ENCODE peak calls at places on chromosome 1, in four cellular contexts. One of them, this sample, is unnamed.

GRCh38 chr1:32111040-32111628 is 3.3 kb downstream of the KPNA6 start:
- DNase-seq in activated CD4-positive, alpha-beta T cell treated with anti-CD3 and anti-CD28 coated beads, Interleukin-2, amount 50 U/mL, for 4 hours: no peak
- DNase-seq in AG04450: no peak
- DNase-seq in foreskin fibroblast: no peak
- DNase-seq in this sample: no peak

GRCh38 chr1:235984041-235984820 is 80.7 kb downstream of the NID1 start:
- DNase-seq in activated CD4-positive, alpha-beta T cell treated with anti-CD3 and anti-CD28 coated beads, Interleukin-2, amount 50 U/mL, for 4 hours: no peak
- DNase-seq in foreskin fibroblast: peak
- DNase-seq in AG04450: peak
- DNase-seq in this sample: peak

GRCh38 chr1:82485591-82486369 is 685.0 kb downstream of the ADGRL2 start:
- DNase-seq in foreskin fibroblast: peak
- DNase-seq in AG04450: no peak
- DNase-seq in activated CD4-positive, alpha-beta T cell treated with anti-CD3 and anti-CD28 coated beads, Interleukin-2, amount 50 U/mL, for 4 hours: no peak
- DNase-seq in this sample: peak

GRCh38 chr1:12059226-12059625 is 3.9 kb upstream of the TNFRSF8 start:
- DNase-seq in foreskin fibroblast: no peak
- DNase-seq in AG04450: no peak
- DNase-seq in activated CD4-positive, alpha-beta T cell treated with anti-CD3 and anti-CD28 coated beads, Interleukin-2, amount 50 U/mL, for 4 hours: no peak
- DNase-seq in this sample: no peak

GRCh38 chr1:53502641-53503432 is 43.6 kb downstream of the DMRTB1 start:
- DNase-seq in AG04450: no peak
- DNase-seq in foreskin fibroblast: no peak
- DNase-seq in activated CD4-positive, alpha-beta T cell treated with anti-CD3 and anti-CD28 coated beads, Interleukin-2, amount 50 U/mL, for 4 hours: no peak
- DNase-seq in this sample: no peak

GRCh38 chr1:154608522-154609294 is 722 bp upstream of the ADAR start:
- DNase-seq in AG04450: no peak
- DNase-seq in activated CD4-positive, alpha-beta T cell treated with anti-CD3 and anti-CD28 coated beads, Interleukin-2, amount 50 U/mL, for 4 hours: no peak
- DNase-seq in foreskin fibroblast: peak
- DNase-seq in this sample: peak

GRCh38 chr1:16986596-16987361 is 6.4 kb upstream of the MFAP2 start:
- DNase-seq in foreskin fibroblast: no peak
- DNase-seq in AG04450: no peak
- DNase-seq in activated CD4-positive, alpha-beta T cell treated with anti-CD3 and anti-CD28 coated beads, Interleukin-2, amount 50 U/mL, for 4 hours: no peak
- DNase-seq in this sample: no peak

GRCh38 chr1:151145158-151146071 is 1.0 kb downstream of the SEMA6C start:
- DNase-seq in AG04450: no peak
- DNase-seq in foreskin fibroblast: no peak
- DNase-seq in activated CD4-positive, alpha-beta T cell treated with anti-CD3 and anti-CD28 coated beads, Interleukin-2, amount 50 U/mL, for 4 hours: no peak
- DNase-seq in this sample: no peak

GRCh38 chr1:145953861-145954260 is 4.0 kb downstream of the LIX1L start:
- DNase-seq in AG04450: no peak
- DNase-seq in activated CD4-positive, alpha-beta T cell treated with anti-CD3 and anti-CD28 coated beads, Interleukin-2, amount 50 U/mL, for 4 hours: no peak
- DNase-seq in foreskin fibroblast: no peak
- DNase-seq in this sample: no peak

GRCh38 chr1:165403835-165404482 is 41.0 kb downstream of the RXRG start:
- DNase-seq in activated CD4-positive, alpha-beta T cell treated with anti-CD3 and anti-CD28 coated beads, Interleukin-2, amount 50 U/mL, for 4 hours: no peak
- DNase-seq in foreskin fibroblast: no peak
- DNase-seq in AG04450: no peak
- DNase-seq in this sample: no peak

GRCh38 chr1:27563407-27564263 is 40.3 kb downstream of the AHDC1 start:
- DNase-seq in activated CD4-positive, alpha-beta T cell treated with anti-CD3 and anti-CD28 coated beads, Interleukin-2, amount 50 U/mL, for 4 hours: no peak
- DNase-seq in AG04450: no peak
- DNase-seq in foreskin fibroblast: no peak
- DNase-seq in this sample: no peak

GRCh38 chr1:3066250-3066711 is 2.7 kb upstream of the PRDM16 start:
- DNase-seq in foreskin fibroblast: no peak
- DNase-seq in activated CD4-positive, alpha-beta T cell treated with anti-CD3 and anti-CD28 coated beads, Interleukin-2, amount 50 U/mL, for 4 hours: no peak
- DNase-seq in AG04450: no peak
- DNase-seq in this sample: no peak

GRCh38 chr1:50179639-50180038 is 70.9 kb downstream of the ELAVL4 start:
- DNase-seq in AG04450: no peak
- DNase-seq in activated CD4-positive, alpha-beta T cell treated with anti-CD3 and anti-CD28 coated beads, Interleukin-2, amount 50 U/mL, for 4 hours: no peak
- DNase-seq in foreskin fibroblast: no peak
- DNase-seq in this sample: no peak

GRCh38 chr1:51627672-51628071 is 10.8 kb downstream of the OSBPL9 start:
- DNase-seq in foreskin fibroblast: peak
- DNase-seq in activated CD4-positive, alpha-beta T cell treated with anti-CD3 and anti-CD28 coated beads, Interleukin-2, amount 50 U/mL, for 4 hours: no peak
- DNase-seq in AG04450: no peak
- DNase-seq in this sample: no peak

GRCh38 chr1:84277343-84278059 is 24.0 kb upstream of the SAMD13 start:
- DNase-seq in AG04450: no peak
- DNase-seq in foreskin fibroblast: no peak
- DNase-seq in activated CD4-positive, alpha-beta T cell treated with anti-CD3 and anti-CD28 coated beads, Interleukin-2, amount 50 U/mL, for 4 hours: no peak
- DNase-seq in this sample: no peak

GRCh38 chr1:214290399-214291037 is 9.6 kb downstream of the SMYD2 start:
- DNase-seq in foreskin fibroblast: no peak
- DNase-seq in activated CD4-positive, alpha-beta T cell treated with anti-CD3 and anti-CD28 coated beads, Interleukin-2, amount 50 U/mL, for 4 hours: no peak
- DNase-seq in AG04450: no peak
- DNase-seq in this sample: no peak

GRCh38 chr1:31238986-31239613 is 587 bp downstream of the NKAIN1 start:
- DNase-seq in foreskin fibroblast: no peak
- DNase-seq in activated CD4-positive, alpha-beta T cell treated with anti-CD3 and anti-CD28 coated beads, Interleukin-2, amount 50 U/mL, for 4 hours: no peak
- DNase-seq in AG04450: no peak
- DNase-seq in this sample: no peak

GRCh38 chr1:14809186-14809981 is 210.9 kb downstream of the KAZN start:
- DNase-seq in activated CD4-positive, alpha-beta T cell treated with anti-CD3 and anti-CD28 coated beads, Interleukin-2, amount 50 U/mL, for 4 hours: no peak
- DNase-seq in foreskin fibroblast: no peak
- DNase-seq in AG04450: no peak
- DNase-seq in this sample: no peak

GRCh38 chr1:167219194-167219593 is 1.5 kb upstream of the POU2F1 start:
- DNase-seq in activated CD4-positive, alpha-beta T cell treated with anti-CD3 and anti-CD28 coated beads, Interleukin-2, amount 50 U/mL, for 4 hours: no peak
- DNase-seq in foreskin fibroblast: no peak
- DNase-seq in AG04450: no peak
- DNase-seq in this sample: no peak

GRCh38 chr1:161180643-161181042 is 3.3 kb upstream of the B4GALT3 start:
- DNase-seq in activated CD4-positive, alpha-beta T cell treated with anti-CD3 and anti-CD28 coated beads, Interleukin-2, amount 50 U/mL, for 4 hours: no peak
- DNase-seq in AG04450: no peak
- DNase-seq in foreskin fibroblast: no peak
- DNase-seq in this sample: no peak

GRCh38 chr1:46039571-46040052 is 92.8 kb downstream of the PIK3R3 start:
- DNase-seq in AG04450: no peak
- DNase-seq in foreskin fibroblast: peak
- DNase-seq in activated CD4-positive, alpha-beta T cell treated with anti-CD3 and anti-CD28 coated beads, Interleukin-2, amount 50 U/mL, for 4 hours: no peak
- DNase-seq in this sample: peak

GRCh38 chr1:225880636-225881035 is 1.5 kb downstream of the TMEM63A start:
- DNase-seq in activated CD4-positive, alpha-beta T cell treated with anti-CD3 and anti-CD28 coated beads, Interleukin-2, amount 50 U/mL, for 4 hours: no peak
- DNase-seq in AG04450: no peak
- DNase-seq in foreskin fibroblast: no peak
- DNase-seq in this sample: no peak

GRCh38 chr1:27956761-27957160 is 3.0 kb upstream of the XKR8 start:
- DNase-seq in activated CD4-positive, alpha-beta T cell treated with anti-CD3 and anti-CD28 coated beads, Interleukin-2, amount 50 U/mL, for 4 hours: no peak
- DNase-seq in foreskin fibroblast: no peak
- DNase-seq in AG04450: no peak
- DNase-seq in this sample: no peak

GRCh38 chr1:118504867-118505266 is 319.8 kb upstream of the SPAG17 start:
- DNase-seq in AG04450: no peak
- DNase-seq in activated CD4-positive, alpha-beta T cell treated with anti-CD3 and anti-CD28 coated beads, Interleukin-2, amount 50 U/mL, for 4 hours: no peak
- DNase-seq in foreskin fibroblast: no peak
- DNase-seq in this sample: no peak